ENCODE peak calls at places on chromosomes 1 and 21, in eight cellular contexts. R is tibial artery; J is IMR-90; L is heart left ventricle; I is lower lobe of right lung; T is H7; V is CD8-positive, alpha-beta memory T cell; M is upper lobe of right lung. O is an unnamed sample.

GRCh38 chr1:53804791-53805505 is 33.1 kb downstream of the NDC1 start:
- DNase-seq in V (no peak), J (peak; percentile 23), L (no peak), M (no peak), T (no peak), I (no peak), R (no peak), O (no peak)

GRCh38 chr21:46118305-46118870 is 20.5 kb downstream of the COL6A2 start:
- DNase-seq in L (peak; percentile 22), M (peak; percentile 52), V (no peak), J (no peak), I (peak; percentile 32), T (peak; percentile 60), R (peak; percentile 65), O (peak; percentile 47)

GRCh38 chr1:234047113-234047512 is 142.6 kb downstream of the SLC35F3 start:
- DNase-seq in I (no peak), M (no peak), V (no peak), R (no peak), J (no peak), L (no peak), T (no peak), O (no peak)

GRCh38 chr1:226402615-226403521 is 5.0 kb downstream of the PARP1 start:
- DNase-seq in J (no peak), M (no peak), L (no peak), V (no peak), T (no peak), I (no peak), R (no peak), O (no peak)

GRCh38 chr1:99119193-99119592 is 114.5 kb upstream of the PLPPR5 start:
- DNase-seq in M (no peak), T (no peak), J (no peak), L (no peak), R (no peak), V (no peak), I (no peak), O (no peak)

GRCh38 chr1:245154429-245155185 is at the start of gene KIF26B:
- DNase-seq in J (peak; percentile 50), T (peak; percentile 85), M (peak; percentile 73), L (no peak), V (no peak), R (no peak), I (no peak), O (no peak)

GRCh38 chr1:195899762-195900352 is 708.4 kb downstream of the KCNT2 start:
- DNase-seq in V (no peak), R (no peak), J (peak; percentile 74), L (no peak), I (no peak), T (no peak), M (no peak), O (no peak)

GRCh38 chr1:206829875-206830274 is 35.5 kb upstream of the IL20 start:
- DNase-seq in V (no peak), T (no peak), J (no peak), I (no peak), L (no peak), M (no peak), R (no peak), O (no peak)

GRCh38 chr1:235648407-235648907 is 1.1 kb downstream of the GNG4 start:
- DNase-seq in M (no peak), T (peak; percentile 75), L (no peak), R (no peak), V (no peak), J (no peak), I (no peak), O (no peak)

GRCh38 chr1:50774759-50775351 is 185.2 kb downstream of the FAF1 start:
- DNase-seq in M (no peak), I (no peak), T (peak; percentile 16), L (no peak), J (peak; percentile 74), R (no peak), V (no peak), O (no peak)

GRCh38 chr21:37675202-37675801 is 241.0 kb downstream of the KCNJ6 start:
- DNase-seq in T (peak; percentile 89), M (peak; percentile 80), R (no peak), I (peak; percentile 78), L (peak; percentile 60), J (peak; percentile 38), V (peak; percentile 14), O (no peak)

GRCh38 chr1:22712502-22713271 is 2.0 kb downstream of the EPHB2 start:
- DNase-seq in J (peak; percentile 79), V (no peak), M (no peak), L (no peak), T (peak; percentile 59), I (no peak), R (no peak), O (no peak)

GRCh38 chr21:31731112-31731801 is 661 bp downstream of the SCAF4 start:
- DNase-seq in M (peak; percentile 79), L (peak; percentile 54), T (peak; percentile 77), V (peak; percentile 41), J (no peak), I (peak; percentile 69), R (peak; percentile 74), O (peak; percentile 62)

GRCh38 chr1:228013322-228014234 is 6.8 kb downstream of the WNT3A start:
- DNase-seq in I (peak; percentile 60), V (no peak), T (peak; percentile 52), R (peak; percentile 59), J (no peak), L (no peak), M (peak; percentile 68), O (peak; percentile 87)

GRCh38 chr1:180026556-180026955 is 71.9 kb downstream of the CEP350 start:
- DNase-seq in T (no peak), I (no peak), J (peak; percentile 45), L (no peak), M (no peak), R (no peak), V (no peak), O (no peak)

GRCh38 chr1:16978139-16978538 is 2.3 kb downstream of the MFAP2 start:
- DNase-seq in J (no peak), L (no peak), T (peak; percentile 41), M (no peak), I (no peak), V (no peak), R (no peak), O (no peak)

GRCh38 chr1:167344112-167344511 is 123.4 kb downstream of the POU2F1 start:
- DNase-seq in L (no peak), V (no peak), J (peak; percentile 76), I (no peak), M (no peak), R (no peak), T (no peak), O (no peak)

DNA sequence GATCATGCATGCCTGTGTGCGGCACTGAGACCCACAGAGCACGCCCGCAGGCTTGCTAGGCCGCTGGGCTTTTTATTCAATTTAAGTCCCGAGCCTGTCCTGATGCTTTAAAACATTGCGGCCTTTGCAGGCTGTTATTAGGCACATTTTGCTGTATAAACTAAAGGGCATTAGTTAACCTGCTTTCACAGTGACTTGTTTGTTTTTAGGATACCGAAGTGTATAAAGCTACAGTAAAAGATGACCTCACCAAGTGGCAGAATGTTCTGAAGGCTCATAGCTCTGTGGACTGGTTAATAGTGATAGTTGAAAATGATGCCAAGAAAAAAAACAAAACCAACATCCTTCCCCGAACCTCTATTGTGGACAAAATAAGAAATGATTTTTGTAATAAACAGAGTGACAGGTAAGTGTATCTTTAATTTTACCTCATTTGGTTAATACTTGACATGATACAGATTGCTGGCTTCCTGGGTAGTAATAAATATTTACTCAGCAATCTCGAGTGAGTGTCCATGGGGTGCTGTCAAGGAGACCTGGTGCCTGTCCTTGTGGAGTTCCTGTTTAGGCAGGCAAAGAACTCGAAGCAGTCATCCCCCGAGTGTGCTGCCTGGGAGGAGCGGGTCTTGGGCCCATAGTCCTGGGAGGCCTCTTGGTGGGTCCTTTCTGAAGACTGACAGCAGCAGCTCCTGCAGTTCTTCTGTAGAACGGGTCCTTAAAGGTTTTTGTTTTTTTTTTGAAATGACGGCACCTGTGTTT is 40.1 kb downstream of the TRAPPC10 start:
- DNase-seq in V (no peak), J (peak; percentile 22), T (no peak), I (no peak), R (peak; percentile 49), L (no peak), M (no peak), O (no peak)
- H3K36me3 ChIP-seq in V (peaks cover 42% of the 10 kb centered on the region), J (peaks cover 13% of the 10 kb centered on the region), T (peaks cover 3% of the 10 kb centered on the region), I (peaks cover 47% of the 10 kb centered on the region), R (no peaks in the 10 kb centered on the region), L (no peaks in the 10 kb centered on the region), M (peaks cover 47% of the 10 kb centered on the region), O (peaks cover 43% of the 10 kb centered on the region)

DNA sequence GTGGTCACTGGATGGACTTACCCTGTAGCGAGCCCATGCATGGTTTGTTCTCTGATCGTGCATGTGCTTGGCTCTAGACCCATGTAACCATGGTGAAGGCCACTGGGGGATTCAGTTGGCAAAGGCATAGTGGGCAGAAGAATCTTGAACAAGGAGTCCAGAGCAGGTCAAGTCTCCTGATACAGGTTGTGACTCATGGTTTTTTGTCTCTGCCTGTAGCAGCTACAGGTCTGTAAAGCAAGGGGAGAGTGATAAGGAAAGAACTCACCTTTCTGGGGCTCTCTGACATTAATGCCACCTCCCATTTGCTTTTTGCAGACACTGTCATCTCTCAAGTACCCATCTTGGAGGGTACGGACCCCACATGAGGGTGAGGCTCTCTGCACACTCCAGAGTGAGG is 153.4 kb upstream of the CAMK1G start:
- DNase-seq in M (no peak), L (no peak), R (no peak), T (no peak), I (no peak), V (no peak), J (no peak), O (no peak)
- H3K4me3 ChIP-seq in M (no peak overlapping the region), L (no peak overlapping the region), R (no peak overlapping the region), T (peak overlapping the region; percentile 32), I (no peak overlapping the region), V (no peak overlapping the region), J (no peak overlapping the region), O (peak overlapping the region; percentile 51)

DNA sequence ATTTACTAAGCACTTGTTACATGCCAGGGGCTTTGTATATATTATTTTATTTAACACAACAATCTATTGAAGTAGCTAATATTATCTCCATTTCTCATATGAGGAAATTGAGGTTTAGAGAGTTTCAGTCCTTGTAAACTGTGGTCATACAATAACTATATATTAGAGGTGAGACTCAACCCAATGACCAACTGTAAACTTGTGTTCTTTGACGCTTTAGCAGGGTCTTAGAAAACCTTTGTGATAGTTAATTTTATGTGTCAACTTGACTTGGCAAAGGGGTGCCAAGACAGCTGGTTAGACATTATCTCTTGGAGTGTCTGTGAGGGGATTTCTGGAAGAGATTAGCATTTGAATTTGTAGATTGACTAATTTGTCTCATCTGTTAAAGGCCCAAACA is 252.4 kb upstream of the B3GALT2 start:
- DNase-seq in L (no peak), R (no peak), J (no peak), I (no peak), M (no peak), V (no peak), T (no peak), O (no peak)
- H3K36me3 ChIP-seq in L (no peaks in the 10 kb centered on the region), R (no peaks in the 10 kb centered on the region), J (no peaks in the 10 kb centered on the region), I (no peaks in the 10 kb centered on the region), M (no peaks in the 10 kb centered on the region), V (no peaks in the 10 kb centered on the region), T (no peaks in the 10 kb centered on the region), O (no peaks in the 10 kb centered on the region)

DNA sequence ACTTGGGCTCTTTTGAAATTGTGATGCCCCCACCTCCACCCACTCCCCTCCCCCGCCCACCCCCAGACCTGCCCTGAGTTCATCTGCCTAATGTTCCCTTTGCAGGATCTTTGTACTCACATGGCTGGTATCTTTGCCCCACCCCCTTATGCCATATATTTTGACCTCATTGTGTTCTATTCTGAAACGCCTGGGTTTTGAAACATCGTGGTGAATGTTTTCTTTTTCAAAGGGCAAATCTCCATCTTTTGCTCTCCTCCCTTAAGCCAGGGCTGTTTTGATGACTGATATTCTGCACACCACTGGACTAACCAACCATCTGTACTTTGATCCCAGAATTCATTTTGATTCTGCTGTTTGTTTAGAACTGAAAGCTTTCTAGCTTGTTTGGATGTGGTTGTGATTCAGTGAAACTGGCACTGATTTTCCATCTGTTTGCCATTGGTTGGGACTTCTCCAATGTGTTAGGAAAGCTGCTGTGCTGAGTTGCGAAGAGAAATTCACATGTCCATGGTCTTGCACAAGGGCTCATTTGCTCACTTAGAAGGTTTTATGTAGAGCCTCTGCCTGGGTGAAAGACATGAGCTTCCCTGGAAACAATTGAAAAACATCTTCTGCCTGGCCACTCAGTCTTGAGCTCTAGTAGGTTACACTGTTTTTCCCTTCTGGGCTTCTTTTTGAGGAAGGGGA is 16.5 kb downstream of the SMAP2 start:
- DNase-seq in J (peak; percentile 93), R (peak; percentile 76), L (no peak), T (no peak), M (no peak), V (no peak), I (no peak), O (no peak)
- H3K4me3 ChIP-seq in J (peak overlapping the region; percentile 1), R (peak overlapping the region; percentile 24), L (no peak overlapping the region), T (no peak overlapping the region), M (no peak overlapping the region), V (peak overlapping the region; percentile 53), I (peak overlapping the region; percentile 15), O (no peak overlapping the region)